ENCODE peak calls at places on chromosomes 11 and 22, in four cellular contexts. Q, N, E and T are unnamed samples.

GRCh38 chr11:74648894-74649293 is 56.5 kb downstream of the POLD3 start:
- DNase-seq in E (no peak), N (no peak), Q (no peak), T (no peak)

GRCh38 chr11:35963911-35964310 is 20.0 kb downstream of the LDLRAD3 start:
- DNase-seq in N (no peak), Q (no peak), E (no peak), T (no peak)

GRCh38 chr11:36222755-36223635 is 66.2 kb downstream of the COMMD9 start:
- DNase-seq in E (no peak), Q (no peak), N (no peak), T (no peak)

GRCh38 chr11:44430140-44430539 is 120.2 kb upstream of the ALX4 start:
- DNase-seq in N (no peak), E (no peak), Q (no peak), T (no peak)

GRCh38 chr11:126716456-126717083 is 284.0 kb downstream of the KIRREL3 start:
- DNase-seq in N (peak; percentile 32), Q (no peak), E (no peak), T (peak; percentile 76)

GRCh38 chr11:1225386-1226225 is 2.7 kb downstream of the MUC5B start:
- DNase-seq in N (no peak), E (no peak), Q (no peak), T (no peak)

GRCh38 chr11:73961321-73961720 is 10.5 kb downstream of the DNAJB13 start:
- DNase-seq in E (no peak), N (no peak), Q (no peak), T (no peak)

GRCh38 chr11:124886978-124887666 is 10.5 kb downstream of the ROBO4 start:
- DNase-seq in N (no peak), E (no peak), Q (no peak), T (no peak)

GRCh38 chr11:95279921-95280861 is 49.2 kb upstream of the SESN3 start:
- DNase-seq in Q (no peak), N (no peak), E (no peak), T (no peak)

GRCh38 chr11:66337103-66337899 is 1.1 kb upstream of the RIN1 start:
- DNase-seq in Q (no peak), N (no peak), E (no peak), T (no peak)

GRCh38 chr11:115548878-115549528 is 44.8 kb upstream of the CADM1 start:
- DNase-seq in Q (no peak), E (no peak), N (no peak), T (no peak)

GRCh38 chr11:61567286-61568061 is 13.4 kb downstream of the SYT7 start:
- DNase-seq in N (peak; percentile 80), E (peak; percentile 70), Q (peak; percentile 55), T (peak; percentile 90)

GRCh38 chr22:23632178-23632577 is at the start of gene DRICH1:
- DNase-seq in Q (no peak), N (no peak), E (no peak), T (no peak)

GRCh38 chr11:75706260-75706729 is 11.3 kb upstream of the MOGAT2 start:
- DNase-seq in N (peak; percentile 48), Q (peak; percentile 32), E (peak; percentile 58), T (peak; percentile 62)

GRCh38 chr11:33557201-33557600 is 143.4 kb downstream of the C11orf91 start:
- DNase-seq in E (no peak), Q (no peak), N (no peak), T (no peak)

GRCh38 chr11:131491503-131491902 is 121.1 kb downstream of the NTM start:
- DNase-seq in N (no peak), Q (no peak), E (no peak), T (no peak)

GRCh38 chr11:21475276-21475675 is 717.6 kb upstream of the ANO5 start:
- DNase-seq in N (no peak), E (no peak), Q (no peak), T (no peak)